ENCODE peak calls at places on chromosomes 16 and 17, in seven cellular contexts. D is progenitor cell of endocrine pancreas, T is IMR-90, G is naive B cell, U is dermis blood vessel endothelial cell, Q is NT2/D1, W is NCI-H2081. I is an unnamed sample.

GRCh38 chr17:43528988-43529814 is 16.9 kb downstream of the ETV4 start:
- DNase-seq in U (no peak), D (no peak), G (no peak), T (no peak), W (no peak), Q (no peak), I (no peak)

GRCh38 chr16:2757344-2757743 is 4.9 kb downstream of the SRRM2 start:
- DNase-seq in D (no peak), G (no peak), W (no peak), Q (no peak), T (no peak), U (no peak), I (no peak)

GRCh38 chr16:30004811-30005242 is 6.0 kb downstream of the DOC2A start:
- DNase-seq in T (no peak), Q (no peak), U (no peak), D (no peak), W (peak), G (no peak), I (no peak)

GRCh38 chr17:7026471-7027115 is 3.7 kb downstream of the BCL6B start:
- DNase-seq in U (no peak), D (no peak), Q (no peak), G (no peak), W (no peak), T (no peak), I (no peak)

GRCh38 chr16:4882261-4882632 is 35.0 kb downstream of the UBN1 start:
- DNase-seq in Q (no peak), U (peak), G (no peak), T (peak), W (no peak), D (no peak), I (no peak)

GRCh38 chr17:70558821-70559220 is 389.5 kb downstream of the KCNJ2 start:
- DNase-seq in T (peak), G (no peak), U (peak), D (no peak), Q (no peak), W (no peak), I (no peak)

GRCh38 chr16:66486773-66487579 is 59.9 kb downstream of the BEAN1 start:
- DNase-seq in U (peak), W (no peak), G (no peak), Q (no peak), T (peak), D (no peak), I (no peak)

GRCh38 chr17:58677204-58677880 is 14.5 kb downstream of the TEX14 start:
- DNase-seq in Q (no peak), G (no peak), U (peak), D (no peak), W (no peak), T (peak), I (no peak)

GRCh38 chr17:29158515-29159275 is 21.5 kb downstream of the MYO18A start:
- DNase-seq in W (no peak), U (no peak), T (peak), D (no peak), G (no peak), Q (no peak), I (peak)

GRCh38 chr16:68790130-68790761 is 53.1 kb upstream of the TANGO6 start:
- DNase-seq in W (no peak), U (no peak), D (no peak), T (peak), Q (no peak), G (no peak), I (peak)

GRCh38 chr16:6331770-6332169 is 1000.9 kb upstream of the RBFOX1 start:
- DNase-seq in W (no peak), D (no peak), U (no peak), Q (no peak), G (no peak), T (no peak), I (no peak)

GRCh38 chr16:84484579-84485254 is 19.7 kb downstream of the MEAK7 start:
- DNase-seq in G (no peak), U (peak), D (peak), T (peak), Q (peak), W (no peak), I (peak)

GRCh38 chr17:66964930-66965800 is 658 bp downstream of the CACNG4 start:
- DNase-seq in W (peak), T (no peak), G (no peak), Q (no peak), U (peak), D (peak), I (no peak)

GRCh38 chr17:39647242-39647641 is 10.3 kb downstream of the STARD3 start:
- DNase-seq in G (no peak), Q (no peak), D (no peak), W (no peak), T (no peak), U (no peak), I (no peak)

GRCh38 chr17:10050597-10051101 is 145.6 kb upstream of the RCVRN start:
- DNase-seq in W (no peak), D (no peak), T (peak), G (peak), U (no peak), Q (no peak), I (peak)

GRCh38 chr16:87372305-87372704 is 11.3 kb downstream of the FBXO31 start:
- DNase-seq in G (no peak), U (no peak), D (no peak), T (no peak), W (no peak), Q (no peak), I (no peak)

GRCh38 chr17:66945451-66945850 is 19.1 kb upstream of the CACNG4 start:
- DNase-seq in G (no peak), Q (no peak), D (no peak), U (no peak), T (no peak), W (peak), I (no peak)

GRCh38 chr17:66184392-66184791 is 7.5 kb downstream of the CEP112 start:
- DNase-seq in W (no peak), D (no peak), U (no peak), Q (no peak), T (no peak), G (no peak), I (no peak)

GRCh38 chr17:37147301-37147812 is 198.6 kb downstream of the AATF start:
- DNase-seq in Q (no peak), D (no peak), T (peak), W (peak), U (peak), G (peak), I (no peak)

GRCh38 chr16:84156342-84156784 is 11.3 kb downstream of the DNAAF1 start:
- DNase-seq in G (no peak), U (no peak), T (no peak), W (no peak), D (no peak), Q (no peak), I (no peak)

GRCh38 chr17:68515238-68515637 is 3.0 kb downstream of the PRKAR1A start:
- DNase-seq in Q (no peak), U (peak), D (no peak), G (no peak), T (no peak), W (no peak), I (no peak)

GRCh38 chr16:15843635-15844279 is 13.1 kb downstream of the MYH11 start:
- DNase-seq in W (no peak), D (no peak), T (peak), G (no peak), Q (no peak), U (no peak), I (no peak)

GRCh38 chr17:18181358-18181757 is 2.3 kb upstream of the ALKBH5 start:
- DNase-seq in T (peak), D (no peak), G (no peak), U (no peak), W (no peak), Q (no peak), I (no peak)

GRCh38 chr17:70968302-70968701 is 799.0 kb downstream of the KCNJ2 start:
- DNase-seq in W (no peak), Q (no peak), G (no peak), T (peak), U (no peak), D (no peak), I (no peak)

GRCh38 chr17:82800885-82801284 is 38.9 kb downstream of the ZNF750 start:
- DNase-seq in W (no peak), T (no peak), G (no peak), D (no peak), Q (no peak), U (no peak), I (no peak)

GRCh38 chr17:38417210-38417951 is 10.9 kb upstream of the ARHGAP23 start:
- DNase-seq in U (no peak), W (no peak), D (no peak), T (no peak), G (no peak), Q (no peak), I (no peak)

GRCh38 chr17:72792771-72793170 is 299.7 kb downstream of the SLC39A11 start:
- DNase-seq in W (no peak), G (no peak), D (no peak), Q (no peak), T (no peak), U (no peak), I (no peak)

GRCh38 chr17:40827746-40828453 is 5.5 kb upstream of the KRT10 start:
- DNase-seq in W (no peak), G (no peak), U (no peak), D (no peak), Q (no peak), T (no peak), I (no peak)

GRCh38 chr16:17467923-17468540 is 2.7 kb downstream of the XYLT1 start:
- DNase-seq in G (no peak), W (peak), D (peak), Q (peak), T (peak), U (peak), I (peak)

GRCh38 chr17:15892679-15893332 is 52.1 kb upstream of the ADORA2B start:
- DNase-seq in U (no peak), W (no peak), Q (no peak), D (no peak), G (no peak), T (peak), I (no peak)

GRCh38 chr17:71790791-71791190 is 330.0 kb upstream of the SOX9 start:
- DNase-seq in D (no peak), Q (no peak), T (peak), W (no peak), G (no peak), U (no peak), I (no peak)

GRCh38 chr17:50128441-50129302 is 1.3 kb downstream of the SAMD14 start:
- DNase-seq in W (no peak), Q (no peak), G (no peak), T (peak), D (no peak), U (peak), I (no peak)

GRCh38 chr16:46897471-46897870 is 13.3 kb downstream of the GPT2 start:
- DNase-seq in W (no peak), G (no peak), U (no peak), T (no peak), D (no peak), Q (no peak), I (no peak)

GRCh38 chr17:77606865-77607210 is 351.7 kb upstream of the TNRC6C start:
- DNase-seq in D (no peak), G (no peak), W (no peak), Q (no peak), U (no peak), T (no peak), I (no peak)

GRCh38 chr16:3665508-3665907 is 11.0 kb downstream of the DNASE1 start:
- DNase-seq in Q (no peak), U (no peak), W (no peak), G (no peak), T (no peak), D (no peak), I (no peak)

GRCh38 chr17:9023389-9024210 is 2.3 kb downstream of the NTN1 start:
- DNase-seq in D (no peak), W (no peak), T (no peak), U (no peak), G (no peak), Q (no peak), I (no peak)

GRCh38 chr16:84607694-84608093 is 10.2 kb downstream of the COTL1 start:
- DNase-seq in Q (no peak), W (no peak), G (peak), U (no peak), T (no peak), D (no peak), I (no peak)

I was measured in mucosa of gallbladder.